ENCODE peak calls at places on chromosomes 4 and X, in four cellular contexts. B, J, N and Q are unnamed samples.

GRCh38 chr4:119300072-119300387 is 21.9 kb downstream of the FABP2 start:
- DNase-seq in J (no peak), N (peak; percentile 33), B (peak; percentile 77), Q (no peak)

GRCh38 chr4:54016504-54016903 is 47.9 kb downstream of the CHIC2 start:
- DNase-seq in B (no peak), N (no peak), J (peak; percentile 90), Q (no peak)

GRCh38 chr4:3433138-3433869 is 8.5 kb upstream of the HGFAC start:
- DNase-seq in B (no peak), N (no peak), J (no peak), Q (no peak)

GRCh38 chr4:118811832-118812231 is 24.1 kb downstream of the SEC24D start:
- DNase-seq in J (no peak), B (no peak), N (no peak), Q (no peak)

GRCh38 chr4:128590773-128591172 is 218.7 kb upstream of the JADE1 start:
- DNase-seq in J (no peak), B (no peak), N (peak; percentile 73), Q (no peak)

GRCh38 chr4:71130827-71131603 is 137.6 kb downstream of the DCK start:
- DNase-seq in B (peak; percentile 92), J (no peak), N (no peak), Q (no peak)

GRCh38 chrX:106039920-106040319 is 1.4 kb upstream of the SERPINA7 start:
- DNase-seq in B (no peak), N (no peak), J (no peak), Q (no peak)

GRCh38 chr4:167616471-167616870 is 382.2 kb upstream of the SPOCK3 start:
- DNase-seq in N (no peak), B (no peak), J (no peak), Q (no peak)

GRCh38 chr4:1248262-1249147 is at the start of gene CTBP1:
- DNase-seq in N (peak; percentile 79), B (peak; percentile 95), J (peak; percentile 92), Q (peak; percentile 95)

GRCh38 chr4:23368081-23368697 is 521.7 kb downstream of the PPARGC1A start:
- DNase-seq in N (peak; percentile 33), B (no peak), J (no peak), Q (no peak)

GRCh38 chrX:137432609-137433008 is 133.3 kb upstream of the ZIC3 start:
- DNase-seq in N (no peak), B (no peak), J (peak; percentile 20), Q (no peak)

GRCh38 chr4:163902417-163902816 is 407.9 kb downstream of the TMA16 start:
- DNase-seq in B (no peak), J (no peak), N (no peak), Q (no peak)

GRCh38 chr4:76257824-76258223 is 6.3 kb downstream of the FAM47E start:
- DNase-seq in B (no peak), J (no peak), N (no peak), Q (no peak)

GRCh38 chrX:153370293-153371055 is 30.7 kb downstream of the PNMA6E start:
- DNase-seq in B (no peak), N (no peak), J (no peak), Q (no peak)

GRCh38 chr4:181753189-181753588 is 490.0 kb upstream of the TENM3 start:
- DNase-seq in J (no peak), B (no peak), N (no peak), Q (no peak)

GRCh38 chrX:78997870-78998558 is 52.8 kb downstream of the P2RY10 start:
- DNase-seq in N (no peak), B (no peak), J (peak; percentile 73), Q (peak; percentile 15)

GRCh38 chrX:26586570-26586969 is 370.6 kb downstream of the MAGEB5 start:
- DNase-seq in J (no peak), N (no peak), B (no peak), Q (no peak)

GRCh38 chr4:8050555-8051206 is 107.9 kb downstream of the ABLIM2 start:
- DNase-seq in B (peak; percentile 21), J (no peak), N (peak; percentile 71), Q (no peak)
- H3K4me1 ChIP-seq in B (no peaks in the 10 kb centered on the region), J (no peaks in the 10 kb centered on the region), N (peaks cover 10% of the 10 kb centered on the region), Q (no peaks in the 10 kb centered on the region)

GRCh38 chrX:2708016-2708415 is 16.9 kb downstream of the CD99 start:
- DNase-seq in N (no peak), J (peak; percentile 55), B (peak; percentile 39), Q (no peak)
- H3K4me1 ChIP-seq in N (peaks cover 80% of the 10 kb centered on the region), J (peaks cover 71% of the 10 kb centered on the region), B (peaks cover 62% of the 10 kb centered on the region), Q (peaks cover 80% of the 10 kb centered on the region)

GRCh38 chr4:38076153-38076669 is 116.0 kb downstream of the PTTG2 start:
- DNase-seq in N (no peak), B (no peak), J (no peak), Q (no peak)
- H3K4me1 ChIP-seq in N (peaks cover 73% of the 10 kb centered on the region), B (peaks cover 31% of the 10 kb centered on the region), J (peaks cover 6% of the 10 kb centered on the region), Q (no peaks in the 10 kb centered on the region)

GRCh38 chr4:140049924-140050681 is 103.9 kb downstream of the MAML3 start:
- DNase-seq in J (peak; percentile 22), N (no peak), B (peak; percentile 56), Q (no peak)

GRCh38 chr4:140047781-140048180 is 106.2 kb downstream of the MAML3 start:
- DNase-seq in N (no peak), B (no peak), J (no peak), Q (no peak)

GRCh38 chr4:140048419-140049022 is 105.5 kb downstream of the MAML3 start:
- DNase-seq in B (no peak), J (no peak), N (no peak), Q (no peak)

GRCh38 chr4:140047017-140047640 is 106.9 kb downstream of the MAML3 start:
- DNase-seq in B (no peak), J (no peak), N (peak; percentile 33), Q (no peak)

DNA sequence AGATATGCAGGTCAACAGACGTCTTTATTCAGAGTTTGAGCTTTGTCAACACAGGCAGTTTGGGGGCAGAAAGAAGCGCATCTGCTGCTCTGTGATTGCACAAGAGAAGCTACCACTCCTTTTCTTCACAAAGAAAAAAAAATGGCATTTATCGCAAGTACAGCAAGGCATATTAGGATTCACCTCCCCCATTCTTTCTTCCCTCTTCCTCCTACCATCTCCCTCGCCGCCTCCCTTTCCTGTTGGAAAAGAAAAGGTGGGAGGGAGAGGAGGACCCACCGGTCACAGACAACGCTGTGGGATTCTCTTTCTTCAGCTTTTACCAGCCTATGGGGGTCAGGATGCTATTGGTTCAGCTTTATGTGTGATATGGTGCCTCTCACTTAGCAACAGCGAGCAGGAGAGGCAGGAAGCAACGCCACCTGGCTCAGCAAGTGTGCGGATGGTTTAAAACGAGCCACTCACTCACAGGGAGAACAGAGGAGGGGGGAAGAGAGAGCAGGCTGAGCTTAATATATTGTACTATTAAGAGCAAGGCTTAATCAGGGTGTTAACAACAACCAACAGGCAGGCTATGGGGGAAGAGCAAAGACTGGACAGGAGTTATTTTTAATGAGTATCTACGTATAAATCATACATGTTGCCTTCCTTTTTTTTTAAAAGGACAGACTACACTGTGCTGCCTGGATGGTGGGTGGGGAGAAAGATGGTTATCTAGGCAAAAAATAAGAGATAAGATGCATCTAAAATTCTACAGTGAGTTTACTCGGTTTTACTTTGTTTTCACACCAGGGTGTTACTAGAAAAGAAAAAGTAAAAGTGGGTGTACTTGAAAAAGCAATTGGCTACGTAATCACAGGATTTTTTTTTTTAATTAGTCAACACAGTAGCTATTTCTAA is 104.7 kb downstream of the MAML3 start:
- DNase-seq in B (peak; percentile 62), N (peak; percentile 49), J (peak; percentile 74), Q (peak; percentile 26)
- H3K4me1 ChIP-seq in B (peaks cover 11% of the 10 kb centered on the region), N (peaks cover 47% of the 10 kb centered on the region), J (peaks cover 32% of the 10 kb centered on the region), Q (peaks cover 19% of the 10 kb centered on the region)

GRCh38 chr4:185341377-185341776 is 54.3 kb downstream of the LRP2BP start:
- DNase-seq in B (no peak), N (no peak), J (no peak), Q (no peak)
- H3K4me1 ChIP-seq in B (peaks cover 17% of the 10 kb centered on the region), N (no peaks in the 10 kb centered on the region), J (peaks cover 25% of the 10 kb centered on the region), Q (peaks cover 38% of the 10 kb centered on the region)

DNA sequence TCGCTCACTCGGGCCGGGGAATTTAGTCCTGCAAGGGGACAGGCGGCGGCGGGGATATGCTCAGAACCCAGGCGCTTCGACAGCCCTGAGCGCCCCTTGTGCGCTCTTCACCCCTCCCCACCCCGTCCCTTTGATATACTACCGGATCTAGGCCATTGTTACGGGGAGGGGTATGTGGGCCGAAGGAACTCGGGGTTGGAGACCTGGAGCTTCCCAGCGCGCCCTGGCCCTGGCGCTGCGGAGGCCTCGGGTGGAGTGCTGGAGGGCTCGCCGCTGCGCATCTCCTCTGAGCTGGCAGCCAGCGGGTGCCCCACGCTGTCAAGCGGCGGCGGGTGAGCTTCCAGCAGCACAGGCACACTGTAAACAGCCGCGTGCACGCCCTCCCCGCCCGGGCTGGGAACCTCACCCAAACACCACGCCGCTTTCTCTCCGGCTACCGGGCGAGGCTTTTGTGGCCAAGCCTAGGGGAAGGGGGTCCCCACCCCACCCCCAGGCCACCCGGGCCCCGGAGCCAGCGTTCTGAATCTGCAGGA is 54.5 kb upstream of the BCOR start:
- DNase-seq in B (peak; percentile 67), J (peak; percentile 36), N (peak; percentile 55), Q (no peak)
- H3K4me1 ChIP-seq in B (no peaks in the 10 kb centered on the region), J (peaks cover 75% of the 10 kb centered on the region), N (peaks cover 73% of the 10 kb centered on the region), Q (no peaks in the 10 kb centered on the region)

DNA sequence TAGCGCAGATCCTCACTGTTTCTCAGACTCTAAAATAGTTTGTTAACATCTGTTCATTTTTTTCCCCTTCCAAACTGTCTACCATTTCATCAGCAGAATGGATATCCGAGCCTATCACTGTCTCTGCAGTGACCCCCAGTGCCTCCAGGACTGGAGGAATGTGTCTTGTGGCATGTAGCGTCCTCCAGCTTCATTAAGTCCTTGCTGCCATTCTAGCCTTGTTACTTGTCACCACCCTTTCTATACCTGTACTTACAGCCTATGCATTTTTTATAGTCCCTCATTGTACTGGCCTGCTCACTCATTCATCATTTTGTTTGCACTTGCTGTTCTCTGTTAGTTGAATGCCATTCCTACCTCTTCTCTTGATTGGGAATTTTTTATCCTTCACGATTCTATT is 179.1 kb downstream of the BMPR1B start:
- DNase-seq in J (no peak), B (no peak), N (no peak), Q (no peak)
- H3K4me1 ChIP-seq in J (no peaks in the 10 kb centered on the region), B (peaks cover 16% of the 10 kb centered on the region), N (peaks cover 6% of the 10 kb centered on the region), Q (no peaks in the 10 kb centered on the region)

DNA sequence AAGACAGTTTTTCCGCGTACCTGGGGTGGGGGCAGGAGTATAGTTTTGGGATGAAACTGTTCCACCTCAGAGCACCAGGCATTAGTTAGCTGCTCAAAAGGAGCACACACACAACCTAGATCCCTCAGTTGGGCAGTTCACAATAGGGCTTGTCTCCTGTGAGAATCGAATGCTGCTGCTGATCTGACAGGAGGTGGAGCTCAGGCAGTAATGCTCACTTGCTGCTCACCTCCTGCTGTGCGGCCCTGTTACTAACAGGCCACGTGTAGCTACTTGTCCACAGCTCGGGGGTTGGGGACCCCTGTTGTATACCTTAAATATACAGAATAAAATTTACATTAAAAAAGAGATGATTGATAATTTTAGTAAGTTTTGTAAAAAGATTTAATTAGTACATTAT is 191.5 kb downstream of the SLC7A11 start:
- DNase-seq in B (no peak), N (no peak), J (no peak), Q (no peak)
- H3K4me1 ChIP-seq in B (peaks cover 47% of the 10 kb centered on the region), N (no peaks in the 10 kb centered on the region), J (no peaks in the 10 kb centered on the region), Q (no peaks in the 10 kb centered on the region)